ENCODE peak calls at places on chromosome 17, in four cellular contexts. E is sigmoid colon, Y is OCI-LY7, V is neuronal stem cell. G is an unnamed sample.
A peak's percentile ranks its signal among the peaks of the same experiment; 100 is the strongest.

GRCh38 chr17:9473716-9474115 is 101.9 kb downstream of the STX8 start:
- DNase-seq in E (no peak), Y (no peak), V (no peak), G (peak; percentile 30)

GRCh38 chr17:1711804-1712203 is 1.6 kb upstream of the TLCD2 start:
- DNase-seq in E (no peak), Y (no peak), V (no peak), G (peak; percentile 18)

GRCh38 chr17:21285164-21286065 is 904 bp downstream of the MAP2K3 start:
- DNase-seq in E (peak; percentile 81), Y (peak; percentile 34), V (no peak), G (peak; percentile 66)

GRCh38 chr17:1022278-1023024 is 25.5 kb downstream of the TIMM22 start:
- DNase-seq in E (no peak), Y (no peak), V (no peak), G (no peak)

GRCh38 chr17:14784997-14785696 is 480.0 kb downstream of the PMP22 start:
- DNase-seq in E (no peak), Y (peak; percentile 65), V (no peak), G (no peak)

GRCh38 chr17:28433696-28434095 is 27.7 kb upstream of the SLC46A1 start:
- DNase-seq in E (no peak), Y (no peak), V (no peak), G (no peak)

GRCh38 chr17:416293-417206 is 63.9 kb upstream of the RPH3AL start:
- DNase-seq in E (no peak), Y (peak; percentile 79), V (no peak), G (no peak)

GRCh38 chr17:65565559-65565958 is 4.1 kb upstream of the AXIN2 start:
- DNase-seq in E (no peak), Y (no peak), V (no peak), G (no peak)

GRCh38 chr17:34400301-34400931 is 37.4 kb upstream of the CCL1 start:
- DNase-seq in E (no peak), Y (no peak), V (no peak), G (no peak)

GRCh38 chr17:320809-321385 is 31.7 kb downstream of the RPH3AL start:
- DNase-seq in E (peak; percentile 65), Y (no peak), V (no peak), G (peak; percentile 5)

GRCh38 chr17:66165537-66166123 is 26.3 kb downstream of the CEP112 start:
- DNase-seq in E (no peak), Y (peak; percentile 59), V (peak; percentile 38), G (peak; percentile 54)

GRCh38 chr17:64147110-64148016 is 17.4 kb upstream of the ERN1 start:
- DNase-seq in E (no peak), Y (peak; percentile 55), V (no peak), G (peak; percentile 51)

GRCh38 chr17:81518785-81519283 is 6.2 kb upstream of the ACTG1 start:
- DNase-seq in E (no peak), Y (peak; percentile 63), V (no peak), G (peak; percentile 34)
- H3K4me1 ChIP-seq in E (peaks cover 57% of the 10 kb centered on the region), Y (peaks cover 60% of the 10 kb centered on the region), V (peaks cover 38% of the 10 kb centered on the region), G (peaks cover 42% of the 10 kb centered on the region)

GRCh38 chr17:40106760-40107265 is 6.4 kb upstream of the NR1D1 start:
- DNase-seq in E (no peak), Y (no peak), V (no peak), G (no peak)
- H3K4me1 ChIP-seq in E (peaks cover 98% of the 10 kb centered on the region), Y (peaks cover 35% of the 10 kb centered on the region), V (peaks cover 59% of the 10 kb centered on the region), G (peaks cover 52% of the 10 kb centered on the region)

GRCh38 chr17:77375917-77376651 is 235.3 kb downstream of the SEC14L1 start:
- DNase-seq in E (peak; percentile 78), Y (no peak), V (no peak), G (peak; percentile 71)
- H3K4me1 ChIP-seq in E (peaks cover 81% of the 10 kb centered on the region), Y (peaks cover 50% of the 10 kb centered on the region), V (peaks cover 48% of the 10 kb centered on the region), G (peaks cover 50% of the 10 kb centered on the region)

DNA sequence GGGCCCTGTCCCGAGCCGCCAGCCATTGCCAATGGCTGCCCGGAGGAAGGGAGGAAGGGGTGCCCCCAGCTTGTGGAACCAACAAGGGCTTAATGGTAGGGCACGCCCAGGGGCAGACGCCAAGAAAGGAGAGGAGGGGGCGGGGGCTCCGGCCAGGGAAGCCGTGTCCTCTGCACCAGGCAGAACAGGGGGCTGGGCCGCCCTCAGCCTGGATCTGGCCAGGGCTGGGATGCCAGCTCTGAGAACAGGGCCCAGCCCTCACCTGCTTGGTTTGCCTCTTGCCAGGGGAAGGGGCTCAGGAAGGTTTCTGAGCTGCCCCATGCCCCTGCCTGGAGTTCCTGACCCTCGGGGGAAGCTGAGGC is 35.8 kb upstream of the SLC38A10 start:
- DNase-seq in E (no peak), Y (no peak), V (no peak), G (no peak)
- H3K4me1 ChIP-seq in E (peaks cover 31% of the 10 kb centered on the region), Y (no peaks in the 10 kb centered on the region), V (peaks cover 33% of the 10 kb centered on the region), G (peaks cover 43% of the 10 kb centered on the region)

DNA sequence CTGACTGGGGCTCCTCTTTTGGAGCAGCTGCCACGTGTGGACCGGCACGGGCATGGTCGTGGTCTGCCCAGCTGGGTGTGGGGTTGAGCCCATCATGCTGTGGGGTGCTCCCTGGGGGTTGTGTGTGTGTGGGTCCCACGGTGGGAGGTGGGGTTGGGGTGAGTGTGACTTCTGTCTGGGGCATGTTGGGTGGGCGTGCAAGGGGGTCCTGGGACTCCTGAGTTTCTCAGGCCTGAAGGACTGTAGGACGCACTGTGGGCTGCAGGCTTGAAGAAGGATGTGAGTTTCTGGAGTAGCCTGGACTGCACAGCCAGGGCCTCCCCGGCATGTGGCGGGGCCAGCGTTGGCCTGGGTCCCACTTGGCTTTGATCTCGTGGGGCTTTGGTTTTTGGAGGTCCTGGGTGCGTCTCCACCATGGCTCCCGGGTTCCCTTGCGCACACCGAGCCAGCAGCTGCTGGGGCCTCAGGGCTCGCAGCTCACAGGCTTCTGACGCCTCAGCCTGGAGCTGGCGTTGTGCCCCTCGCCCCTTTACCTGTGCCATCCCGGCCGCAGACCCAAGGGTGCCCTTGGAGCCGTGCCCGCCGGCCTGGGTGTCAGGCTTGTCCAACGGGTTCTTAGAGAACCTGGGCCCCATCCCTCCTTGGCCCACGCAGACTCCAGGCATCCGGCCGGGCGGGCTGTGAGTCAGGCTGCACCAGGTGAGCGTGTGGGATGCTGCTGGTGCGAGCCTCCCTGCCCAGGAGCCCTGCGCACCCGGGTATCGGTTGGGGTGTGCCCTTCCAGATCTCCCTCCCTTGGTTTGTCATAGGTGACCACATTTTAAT is 34.4 kb upstream of the ZNF750 start:
- DNase-seq in E (peak; percentile 56), Y (no peak), V (no peak), G (no peak)
- H3K4me1 ChIP-seq in E (peaks cover 22% of the 10 kb centered on the region), Y (peaks cover 62% of the 10 kb centered on the region), V (peaks cover 7% of the 10 kb centered on the region), G (peaks cover 18% of the 10 kb centered on the region)

GRCh38 chr17:68357886-68358285 is 66.6 kb downstream of the ARSG start:
- DNase-seq in E (no peak), Y (no peak), V (no peak), G (no peak)
- H3K4me1 ChIP-seq in E (no peaks in the 10 kb centered on the region), Y (peaks cover 5% of the 10 kb centered on the region), V (no peaks in the 10 kb centered on the region), G (no peaks in the 10 kb centered on the region)

DNA sequence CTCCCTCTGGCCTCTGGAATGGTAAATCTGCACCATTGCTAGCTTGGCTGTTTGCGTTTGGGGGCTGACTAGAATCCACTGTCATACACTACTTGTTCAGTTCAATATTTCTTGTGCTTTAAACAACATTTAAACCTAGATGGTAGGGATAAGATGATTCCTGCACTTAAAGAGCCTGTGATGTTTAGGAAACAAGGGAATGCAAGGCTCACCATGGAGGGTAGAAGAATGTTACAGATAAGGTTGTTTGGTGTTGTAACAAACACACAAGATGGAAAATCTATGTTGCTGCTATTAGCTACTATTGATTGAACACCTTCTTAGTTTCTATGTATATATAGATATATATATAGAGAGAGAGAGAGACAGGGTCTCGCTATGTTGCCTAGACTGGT is 31.4 kb downstream of the YPEL2 start:
- DNase-seq in E (no peak), Y (no peak), V (no peak), G (no peak)
- H3K4me1 ChIP-seq in E (peaks cover 95% of the 10 kb centered on the region), Y (peaks cover 62% of the 10 kb centered on the region), V (peaks cover 37% of the 10 kb centered on the region), G (peaks cover 67% of the 10 kb centered on the region)